ENCODE peak calls at places on chromosomes 4 and X, in five cellular contexts. A is heart right ventricle, P is fibroblast of the aortic adventitia, I is upper lobe of right lung, L is neural progenitor cell. N is an unnamed sample.

GRCh38 chr4:177356191-177356590 is 46.5 kb downstream of the NEIL3 start:
- DNase-seq in P (no peak), A (no peak), I (no peak), L (no peak), N (no peak)

GRCh38 chr4:185011408-185011807 is 6.9 kb upstream of the HELT start:
- DNase-seq in A (no peak), L (peak), P (no peak), I (no peak), N (no peak)

GRCh38 chrX:16239211-16239610 is 71.9 kb downstream of the MAGEB17 start:
- DNase-seq in P (peak), I (no peak), L (no peak), A (no peak), N (no peak)

GRCh38 chr4:116501954-116502353 is 583.4 kb downstream of the TRAM1L1 start:
- DNase-seq in P (no peak), I (no peak), A (no peak), L (no peak), N (no peak)

GRCh38 chrX:120749141-120749846 is 119.4 kb upstream of the C1GALT1C1 start:
- DNase-seq in I (no peak), L (no peak), P (no peak), A (no peak), N (no peak)

GRCh38 chr4:74161676-74162450 is 3.9 kb downstream of the MTHFD2L start:
- DNase-seq in L (peak), I (no peak), P (peak), A (no peak), N (peak)

GRCh38 chrX:77426811-77427210 is 20.4 kb upstream of the FGF16 start:
- DNase-seq in L (no peak), A (no peak), I (no peak), P (peak), N (no peak)

GRCh38 chr4:18981234-18981615 is 959.7 kb upstream of the LCORL start:
- DNase-seq in P (no peak), L (no peak), I (no peak), A (no peak), N (no peak)

GRCh38 chr4:152064753-152065152 is 303.9 kb upstream of the GATB start:
- DNase-seq in P (no peak), A (no peak), L (no peak), I (no peak), N (no peak)

GRCh38 chrX:19975862-19976261 is 15.0 kb downstream of the BCLAF3 start:
- DNase-seq in P (no peak), A (no peak), I (no peak), L (no peak), N (no peak)

GRCh38 chr4:7829687-7830580 is 109.7 kb downstream of the AFAP1 start:
- DNase-seq in I (no peak), L (no peak), P (no peak), A (no peak), N (no peak)

GRCh38 chrX:130702867-130703707 is 199.9 kb downstream of the ENOX2 start:
- DNase-seq in I (no peak), A (no peak), P (peak), L (no peak), N (no peak)

GRCh38 chr4:22496165-22496813 is 19.6 kb downstream of the ADGRA3 start:
- DNase-seq in P (no peak), A (no peak), I (no peak), L (no peak), N (no peak)

GRCh38 chr4:165355900-165356300 is 22.9 kb upstream of the CPE start:
- DNase-seq in A (peak), P (peak), I (no peak), L (peak), N (no peak)

GRCh38 chr4:13544556-13545393 is 467 bp upstream of the NKX3-2 start:
- DNase-seq in P (peak), I (peak), A (peak), L (peak), N (no peak)

GRCh38 chrX:47514553-47515235 is 31.7 kb upstream of the ZNF41 start:
- DNase-seq in L (no peak), P (peak), I (no peak), A (no peak), N (no peak)

GRCh38 chr4:26204249-26204825 is 116.5 kb upstream of the RBPJ start:
- DNase-seq in L (no peak), P (no peak), A (no peak), I (no peak), N (no peak)

GRCh38 chr4:144507309-144508101 is 138.5 kb upstream of the HHIP start:
- DNase-seq in P (peak), I (no peak), A (no peak), L (no peak), N (no peak)

GRCh38 chr4:4680758-4681157 is 138.9 kb upstream of the STX18 start:
- DNase-seq in A (no peak), P (no peak), L (no peak), I (no peak), N (no peak)

GRCh38 chr4:4680243-4680642 is 138.4 kb upstream of the STX18 start:
- DNase-seq in P (no peak), A (no peak), L (no peak), I (no peak), N (no peak)

GRCh38 chr4:4675051-4675581 is 133.3 kb upstream of the STX18 start:
- DNase-seq in L (no peak), P (no peak), A (no peak), I (no peak), N (no peak)

GRCh38 chr4:4675636-4676035 is 133.8 kb upstream of the STX18 start:
- DNase-seq in P (no peak), L (no peak), I (no peak), A (no peak), N (no peak)

GRCh38 chr4:4677825-4678522 is 136.1 kb upstream of the STX18 start:
- DNase-seq in A (peak), L (peak), I (no peak), P (peak), N (no peak)
- TF ChIP-seq CTCF in A (peak), L (peak), I (peak), P (peak), N (peak)

GRCh38 chrX:80016182-80016581 is 1.6 kb downstream of the TBX22 start:
- DNase-seq in P (no peak), A (no peak), I (no peak), L (no peak), N (no peak)

GRCh38 chrX:80026116-80026515 is 11.6 kb downstream of the TBX22 start:
- DNase-seq in I (no peak), A (no peak), P (no peak), L (no peak), N (no peak)

GRCh38 chrX:80022363-80023031 is 7.9 kb downstream of the TBX22 start:
- DNase-seq in I (no peak), P (no peak), A (no peak), L (peak), N (no peak)

GRCh38 chrX:80021611-80022010 is 7.1 kb downstream of the TBX22 start:
- DNase-seq in I (no peak), L (peak), P (no peak), A (no peak), N (no peak)
- H3K4me3 ChIP-seq in I (no peak), L (peak), P (no peak), A (no peak), N (no peak)

GRCh38 chr4:105496899-105497298 is 23.0 kb upstream of the PPA2 start:
- DNase-seq in A (no peak), L (peak), I (no peak), P (no peak), N (no peak)
- TF ChIP-seq CTCF in A (no peak), L (peak), I (peak), P (no peak), N (no peak)

GRCh38 chr4:101954975-101955678 is 164.6 kb downstream of the BANK1 start:
- DNase-seq in P (no peak), I (no peak), L (no peak), A (no peak), N (no peak)

GRCh38 chr4:101952985-101953384 is 162.5 kb downstream of the BANK1 start:
- DNase-seq in A (no peak), L (no peak), I (no peak), P (no peak), N (no peak)

GRCh38 chr4:101953949-101954348 is 163.4 kb downstream of the BANK1 start:
- DNase-seq in P (peak), I (no peak), L (peak), A (no peak), N (no peak)

GRCh38 chr4:101956068-101956805 is 165.7 kb downstream of the BANK1 start:
- DNase-seq in L (no peak), I (no peak), A (no peak), P (no peak), N (no peak)

GRCh38 chr4:101954351-101954750 is 163.8 kb downstream of the BANK1 start:
- DNase-seq in P (peak), A (no peak), I (no peak), L (peak), N (no peak)
- H3K4me3 ChIP-seq in P (no peak), A (no peak), I (no peak), L (no peak), N (no peak)

DNA sequence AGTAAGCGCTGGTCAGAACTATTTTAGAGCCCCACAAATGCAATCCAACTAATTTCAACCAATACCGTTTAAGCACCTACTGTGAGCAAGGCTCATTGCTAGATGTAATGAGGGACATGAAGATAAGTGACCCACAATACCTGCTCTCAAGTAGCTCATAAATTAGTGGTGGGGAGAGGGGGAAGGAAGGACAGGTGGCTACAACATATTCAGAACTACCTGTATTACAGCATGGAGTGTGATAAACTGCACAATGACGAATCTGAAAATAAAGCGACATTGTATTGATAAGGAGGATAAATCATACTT is 311.6 kb upstream of the DIAPH2 start:
- DNase-seq in L (no peak), P (no peak), I (no peak), A (no peak), N (no peak)
- TF ChIP-seq CTCF in L (no peak), P (no peak), I (no peak), A (no peak), N (no peak)

GRCh38 chr4:158172558-158173258 is at the start of gene GASK1B:
- DNase-seq in I (no peak), P (peak), L (peak), A (peak), N (no peak)

GRCh38 chr4:158170691-158171455 is 2.0 kb downstream of the GASK1B start:
- DNase-seq in I (peak), A (peak), L (no peak), P (no peak), N (no peak)

GRCh38 chr4:158169931-158170690 is 2.7 kb downstream of the GASK1B start:
- DNase-seq in I (no peak), A (no peak), L (no peak), P (peak), N (no peak)

GRCh38 chr4:158172196-158172557 is 648 bp downstream of the GASK1B start:
- DNase-seq in L (no peak), P (peak), I (no peak), A (no peak), N (no peak)

DNA sequence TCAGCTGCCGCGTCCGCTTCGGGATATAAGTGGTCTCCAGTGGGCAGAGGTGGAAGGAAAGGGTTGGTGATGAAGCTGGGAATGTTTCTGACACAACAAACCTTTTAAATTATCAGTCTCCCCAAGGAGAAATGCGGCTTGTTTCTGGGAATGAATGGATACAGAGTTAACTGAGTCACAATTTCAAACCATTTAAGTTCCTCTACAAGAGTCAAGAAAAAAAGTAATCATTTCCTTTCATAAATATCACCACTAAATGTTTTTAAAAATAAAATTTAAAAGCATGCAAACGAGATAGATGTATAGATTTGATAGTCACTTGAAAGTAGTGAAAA is 1.4 kb downstream of the GASK1B start:
- DNase-seq in P (peak), I (no peak), A (no peak), L (no peak), N (no peak)
- H3K4me3 ChIP-seq in P (peak), I (peak), A (peak), L (no peak), N (no peak)

DNA sequence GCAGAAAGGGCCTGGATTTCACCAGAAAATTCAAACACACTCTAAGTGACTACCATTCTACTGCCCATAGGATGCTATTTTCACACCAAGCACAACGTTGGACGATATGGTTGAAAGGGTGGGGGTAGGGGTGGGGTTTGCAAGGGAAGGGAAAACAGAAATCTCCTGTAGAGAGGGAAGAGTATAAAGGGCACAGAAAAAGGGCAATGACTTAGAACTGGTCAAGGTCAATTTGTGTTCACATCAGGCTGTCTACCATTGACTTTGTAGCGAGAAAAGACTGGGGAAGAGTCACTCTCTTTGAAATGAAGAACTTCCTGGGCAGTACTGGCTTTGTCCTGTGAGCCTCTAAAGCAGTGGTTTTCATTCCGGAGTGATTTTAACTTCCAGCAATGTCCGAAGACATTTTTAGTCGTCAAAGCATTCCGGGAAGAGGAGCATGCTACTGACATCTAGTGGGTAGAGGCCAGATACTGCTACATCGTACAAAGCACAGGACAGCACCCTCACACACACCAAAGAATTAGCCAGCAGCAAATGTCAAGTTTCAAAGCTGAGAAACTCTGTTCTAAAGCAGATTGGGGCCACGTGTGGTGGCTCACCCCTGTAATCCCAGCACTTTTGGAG is 48.4 kb upstream of the SLC7A3 start:
- DNase-seq in L (peak), P (peak), I (no peak), A (no peak), N (peak)
- TF ChIP-seq CTCF in L (peak), P (peak), I (peak), A (no peak), N (peak)

GRCh38 chr4:153479118-153479517 is 13.0 kb downstream of the TMEM131L start:
- DNase-seq in A (no peak), P (no peak), I (no peak), L (no peak), N (no peak)
- H3K4me3 ChIP-seq in A (no peak), P (no peak), I (no peak), L (no peak), N (no peak)

GRCh38 chr4:105196523-105197145 is 50.0 kb downstream of the TET2 start:
- DNase-seq in A (no peak), P (no peak), I (no peak), L (no peak), N (no peak)
- TF ChIP-seq CTCF in A (no peak), P (peak), I (peak), L (peak), N (peak)

N was measured in AG04449.